ENCODE peak calls at places on chromosome 16, in eight cellular contexts. R is tibial artery, N is RWPE2, H is Peyer's patch, T is GM12878, B is mammary epithelial cell, W is heart left ventricle, S is hepatocyte. L is an unnamed sample.
A peak's percentile ranks its signal among the peaks of the same experiment; 100 is the strongest.

GRCh38 chr16:58020628-58021521 is 4.7 kb upstream of the MMP15 start:
- DNase-seq in R (peak; percentile 60), N (no peak), H (peak; percentile 56), T (no peak), B (no peak), W (peak; percentile 70), S (peak; percentile 68), L (peak; percentile 52)

GRCh38 chr16:16973726-16974125 is 497.0 kb downstream of the XYLT1 start:
- DNase-seq in R (no peak), N (no peak), H (no peak), T (no peak), B (no peak), W (no peak), S (no peak), L (no peak)

GRCh38 chr16:67537636-67538591 is 9.3 kb downstream of the RIPOR1 start:
- DNase-seq in R (no peak), N (no peak), H (peak; percentile 79), T (no peak), B (no peak), W (peak; percentile 79), S (peak; percentile 79), L (peak; percentile 72)

GRCh38 chr16:73125860-73126259 is 77.9 kb upstream of the ZFHX3 start:
- DNase-seq in R (peak; percentile 35), N (no peak), H (no peak), T (no peak), B (peak; percentile 38), W (no peak), S (no peak), L (no peak)

GRCh38 chr16:51150894-51151320 is at the start of gene SALL1:
- DNase-seq in R (no peak), N (no peak), H (no peak), T (no peak), B (no peak), W (no peak), S (no peak), L (no peak)

GRCh38 chr16:58656872-58657271 is 27.2 kb upstream of the CNOT1 start:
- DNase-seq in R (no peak), N (no peak), H (no peak), T (no peak), B (no peak), W (no peak), S (peak; percentile 47), L (no peak)

GRCh38 chr16:57134982-57135381 is 42.6 kb downstream of the CPNE2 start:
- DNase-seq in R (no peak), N (no peak), H (peak; percentile 53), T (no peak), B (no peak), W (no peak), S (no peak), L (no peak)

GRCh38 chr16:14179116-14179515 is 108.0 kb downstream of the MRTFB start:
- DNase-seq in R (no peak), N (no peak), H (no peak), T (no peak), B (peak; percentile 33), W (no peak), S (no peak), L (no peak)

GRCh38 chr16:29710227-29711219 is 31.5 kb downstream of the QPRT start:
- DNase-seq in R (no peak), N (no peak), H (no peak), T (no peak), B (peak; percentile 71), W (no peak), S (peak; percentile 83), L (no peak)

GRCh38 chr16:11711662-11712061 is 31.0 kb downstream of the TXNDC11 start:
- DNase-seq in R (no peak), N (no peak), H (no peak), T (no peak), B (no peak), W (no peak), S (no peak), L (no peak)

GRCh38 chr16:85173981-85174751 is 61.9 kb upstream of the CIBAR2 start:
- DNase-seq in R (no peak), N (peak; percentile 79), H (no peak), T (no peak), B (peak; percentile 31), W (peak; percentile 69), S (peak; percentile 80), L (no peak)

GRCh38 chr16:76428858-76429257 is 151.7 kb downstream of the CNTNAP4 start:
- DNase-seq in R (no peak), N (no peak), H (no peak), T (no peak), B (peak; percentile 2), W (no peak), S (peak; percentile 58), L (no peak)

GRCh38 chr16:10385725-10386516 is at the start of gene ATF7IP2:
- DNase-seq in R (peak; percentile 65), N (peak; percentile 93), H (peak; percentile 94), T (peak; percentile 80), B (peak; percentile 81), W (peak; percentile 95), S (peak; percentile 94), L (peak; percentile 84)

GRCh38 chr16:25256821-25257503 is 683 bp downstream of the ZKSCAN2 start:
- DNase-seq in R (no peak), N (no peak), H (no peak), T (no peak), B (no peak), W (no peak), S (peak; percentile 34), L (no peak)

GRCh38 chr16:9256196-9256595 is 164.8 kb downstream of the HAPSTR1 start:
- DNase-seq in R (no peak), N (no peak), H (no peak), T (no peak), B (no peak), W (no peak), S (peak; percentile 46), L (no peak)

GRCh38 chr16:84607694-84608093 is 10.2 kb downstream of the COTL1 start:
- DNase-seq in R (no peak), N (no peak), H (peak; percentile 89), T (no peak), B (no peak), W (no peak), S (no peak), L (peak; percentile 54)

GRCh38 chr16:71885261-71885650 is 1.3 kb upstream of the ZNF821 start:
- DNase-seq in R (no peak), N (no peak), H (no peak), T (no peak), B (no peak), W (no peak), S (no peak), L (no peak)

GRCh38 chr16:47984669-47985068 is 171.1 kb downstream of the ABCC12 start:
- DNase-seq in R (no peak), N (no peak), H (no peak), T (no peak), B (no peak), W (no peak), S (no peak), L (no peak)

DNA sequence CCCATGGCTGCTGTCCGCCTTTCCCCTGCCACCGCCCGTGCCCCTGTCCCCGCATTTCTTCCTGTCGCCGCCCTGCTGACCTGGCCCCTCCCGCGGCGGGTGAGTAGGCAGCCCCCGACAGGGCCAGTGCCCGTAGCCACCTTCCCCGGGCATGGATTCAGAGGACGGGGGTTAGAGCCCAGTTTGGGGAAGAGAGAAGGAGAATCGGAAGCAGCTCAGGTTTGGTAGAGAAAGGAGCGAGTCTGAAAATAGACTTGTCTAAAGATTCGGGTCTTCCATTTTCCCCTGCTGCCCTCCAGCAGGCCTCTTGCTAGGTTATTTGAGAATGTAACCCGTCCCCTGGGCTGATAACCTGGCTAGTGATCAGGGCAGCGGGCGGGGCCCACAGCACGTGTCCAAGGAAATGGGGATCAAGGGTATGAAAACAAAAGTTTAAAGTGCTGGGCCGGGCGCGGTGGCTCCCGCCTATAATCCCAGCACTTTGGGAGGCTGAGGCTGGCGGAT is 7.9 kb upstream of the CLDN9 start:
- DNase-seq in R (no peak), N (no peak), H (no peak), T (no peak), B (no peak), W (no peak), S (peak; percentile 59), L (no peak)
- H3K4me3 ChIP-seq in R (no peak overlapping the region), N (peak overlapping the region; percentile 31), H (peak overlapping the region; percentile 58), T (no peak overlapping the region), B (no peak overlapping the region), W (peak overlapping the region; percentile 43), S (peak overlapping the region; percentile 43), L (no peak overlapping the region)

GRCh38 chr16:64121473-64121872 is 1000.4 kb downstream of the CDH11 start:
- DNase-seq in R (no peak), N (no peak), H (no peak), T (no peak), B (peak; percentile 80), W (no peak), S (no peak), L (no peak)
- H3K27me3 ChIP-seq in R (no peaks in the 10 kb centered on the region), N (no peaks in the 10 kb centered on the region), H (no peaks in the 10 kb centered on the region), T (no peaks in the 10 kb centered on the region), B (no peaks in the 10 kb centered on the region), W (no peaks in the 10 kb centered on the region), S (no peaks in the 10 kb centered on the region), L (no peaks in the 10 kb centered on the region)

DNA sequence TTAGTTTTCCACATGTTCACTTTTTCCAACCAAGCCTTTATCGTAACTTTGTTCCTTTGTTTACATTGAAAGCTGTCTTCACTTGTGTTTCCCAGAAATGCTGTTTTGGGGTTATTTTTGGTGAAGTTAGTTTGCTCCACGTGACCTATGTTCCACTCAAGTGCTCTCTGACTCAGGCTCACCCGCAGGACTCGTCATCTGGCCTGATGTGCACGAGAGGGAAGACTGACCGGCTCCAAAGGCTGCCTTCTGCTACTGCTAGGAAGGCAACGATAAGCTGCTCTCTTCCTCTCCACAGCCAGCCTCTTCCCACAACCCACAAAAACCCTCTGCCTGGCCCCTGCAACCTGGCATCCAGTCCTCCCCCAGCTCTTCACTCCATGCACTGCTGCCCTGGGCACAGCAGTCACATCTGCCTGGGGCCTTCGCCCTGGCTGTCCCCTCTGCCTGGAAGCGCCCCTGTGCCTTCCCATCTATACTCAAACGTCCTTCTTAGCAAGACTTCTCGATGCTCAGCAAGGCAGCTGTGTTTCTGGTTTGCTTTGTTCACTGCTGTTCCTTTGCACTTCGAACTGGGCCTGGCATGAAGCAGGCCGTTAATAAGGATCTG is 28.0 kb downstream of the ZCCHC14 start:
- DNase-seq in R (peak; percentile 94), N (no peak), H (peak; percentile 42), T (no peak), B (no peak), W (peak; percentile 83), S (peak; percentile 80), L (no peak)
- H3K4me1 ChIP-seq in R (peaks cover 41% of the 10 kb centered on the region), N (peaks cover 27% of the 10 kb centered on the region), H (peaks cover 13% of the 10 kb centered on the region), T (peaks cover 7% of the 10 kb centered on the region), B (peaks cover 24% of the 10 kb centered on the region), W (peaks cover 44% of the 10 kb centered on the region), S (peaks cover 38% of the 10 kb centered on the region), L (peaks cover 31% of the 10 kb centered on the region)

DNA sequence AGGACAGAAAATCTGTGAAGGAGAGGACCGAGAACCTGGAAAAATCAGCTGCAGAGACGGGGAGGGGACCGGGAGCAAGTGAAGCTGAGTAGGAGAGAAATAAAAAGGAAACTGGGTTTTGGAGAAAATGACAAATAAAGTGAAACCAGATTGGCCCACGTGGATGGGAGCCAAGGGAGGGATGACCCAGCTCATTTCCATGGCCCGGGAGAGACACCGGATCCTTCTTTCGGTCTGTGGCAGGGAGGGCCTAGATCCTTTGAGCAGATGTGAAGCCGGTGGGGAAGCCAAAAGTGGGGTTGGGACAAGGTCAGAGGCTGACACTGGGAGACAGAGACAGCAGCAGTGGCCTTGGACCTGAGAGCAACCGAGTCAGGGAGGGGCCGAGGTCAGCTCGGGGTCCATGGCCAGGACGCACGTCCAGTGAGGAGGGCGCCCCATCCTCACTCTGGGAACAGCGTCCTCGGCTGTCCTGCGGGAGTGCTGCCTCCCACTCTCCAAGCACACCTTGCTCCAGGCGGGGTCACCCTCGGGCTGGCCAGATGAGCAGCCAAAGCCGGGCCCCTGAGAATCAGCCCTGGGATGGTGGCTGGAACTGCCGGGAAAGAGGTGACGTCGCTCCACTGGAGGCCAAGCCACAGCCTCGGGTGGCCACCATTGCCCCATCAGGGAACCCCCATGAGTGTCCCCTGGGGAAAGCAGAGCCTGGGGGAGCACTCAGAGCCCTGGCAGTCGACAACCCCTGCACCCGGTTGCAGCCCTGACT is 50.8 kb upstream of the CDR2 start:
- DNase-seq in R (peak; percentile 48), N (no peak), H (no peak), T (no peak), B (no peak), W (peak; percentile 70), S (no peak), L (no peak)
- H3K4me3 ChIP-seq in R (peak overlapping the region; percentile 24), N (no peak overlapping the region), H (no peak overlapping the region), T (no peak overlapping the region), B (no peak overlapping the region), W (peak overlapping the region; percentile 22), S (no peak overlapping the region), L (no peak overlapping the region)